ENCODE peak calls at places on chromosome 13, in ten cellular contexts. D is upper lobe of left lung, H is testis, K is heart left ventricle, L is adrenal gland, R is Peyer's patch, J is IMR-90, A is H1, S is H54, T is prostate gland. C is an unnamed sample.

GRCh38 chr13:107824636-107825035 is 390.7 kb downstream of the LIG4 start:
- DNase-seq in D (no peak), H (no peak), K (no peak), L (no peak), R (no peak), J (no peak), A (no peak), S (no peak), T (no peak), C (no peak)

GRCh38 chr13:95924389-95924994 is 128.7 kb downstream of the UGGT2 start:
- DNase-seq in D (no peak), H (no peak), K (no peak), L (peak), R (no peak), J (peak), A (no peak), S (peak), T (no peak), C (no peak)

GRCh38 chr13:27708325-27708724 is 84.0 kb upstream of the GSX1 start:
- DNase-seq in D (no peak), H (no peak), K (no peak), L (no peak), R (no peak), J (no peak), A (no peak), S (peak), T (no peak), C (no peak)

GRCh38 chr13:28558126-28558525 is 63.2 kb upstream of the FLT1 start:
- DNase-seq in D (no peak), H (no peak), K (no peak), L (no peak), R (no peak), J (peak), A (no peak), S (no peak), T (no peak), C (no peak)

GRCh38 chr13:24605923-24606372 is 74.3 kb upstream of the ATP12A start:
- DNase-seq in D (no peak), H (no peak), K (no peak), L (no peak), R (no peak), J (peak), A (peak), S (no peak), T (no peak), C (no peak)

GRCh38 chr13:94710881-94711560 is 1.3 kb downstream of the SOX21 start:
- DNase-seq in D (peak), H (no peak), K (no peak), L (no peak), R (no peak), J (no peak), A (peak), S (no peak), T (no peak), C (no peak)

GRCh38 chr13:99429670-99430069 is 71.6 kb upstream of the TM9SF2 start:
- DNase-seq in D (no peak), H (no peak), K (no peak), L (no peak), R (no peak), J (no peak), A (no peak), S (no peak), T (no peak), C (no peak)

GRCh38 chr13:35848316-35848715 is 282.9 kb downstream of the DCLK1 start:
- DNase-seq in D (no peak), H (no peak), K (no peak), L (no peak), R (no peak), J (no peak), A (no peak), S (no peak), T (no peak), C (no peak)

GRCh38 chr13:78409172-78409571 is 194.2 kb downstream of the POU4F1 start:
- DNase-seq in D (no peak), H (no peak), K (no peak), L (no peak), R (no peak), J (no peak), A (no peak), S (no peak), T (no peak), C (no peak)

GRCh38 chr13:78382481-78382880 is 220.9 kb downstream of the POU4F1 start:
- DNase-seq in D (no peak), H (no peak), K (peak), L (no peak), R (no peak), J (no peak), A (no peak), S (no peak), T (no peak), C (no peak)

GRCh38 chr13:111058796-111059506 is 56.2 kb upstream of the ARHGEF7 start:
- DNase-seq in D (no peak), H (no peak), K (no peak), L (no peak), R (no peak), J (no peak), A (no peak), S (no peak), T (no peak), C (no peak)

GRCh38 chr13:106532111-106532929 is 3.1 kb downstream of the EFNB2 start:
- DNase-seq in D (no peak), H (peak), K (no peak), L (no peak), R (no peak), J (peak), A (no peak), S (no peak), T (no peak), C (no peak)

GRCh38 chr13:111210488-111210887 is 95.4 kb downstream of the ARHGEF7 start:
- DNase-seq in D (no peak), H (peak), K (no peak), L (no peak), R (no peak), J (peak), A (no peak), S (peak), T (no peak), C (no peak)

GRCh38 chr13:87889241-87889640 is 218.1 kb downstream of the SLITRK5 start:
- DNase-seq in D (no peak), H (no peak), K (no peak), L (no peak), R (no peak), J (no peak), A (no peak), S (no peak), T (no peak), C (no peak)

GRCh38 chr13:40179421-40179820 is 487.0 kb downstream of the FOXO1 start:
- DNase-seq in D (no peak), H (no peak), K (no peak), L (no peak), R (no peak), J (no peak), A (no peak), S (no peak), T (no peak), C (no peak)

GRCh38 chr13:28171266-28171665 is 32.9 kb downstream of the PAN3 start:
- DNase-seq in D (no peak), H (no peak), K (no peak), L (no peak), R (no peak), J (no peak), A (no peak), S (no peak), T (no peak), C (no peak)

GRCh38 chr13:51317262-51317661 is 22.2 kb upstream of the SERPINE3 start:
- DNase-seq in D (no peak), H (no peak), K (no peak), L (no peak), R (no peak), J (peak), A (no peak), S (no peak), T (no peak), C (no peak)

GRCh38 chr13:104253063-104253680 is 1187.0 kb upstream of the SLC10A2 start:
- DNase-seq in D (no peak), H (no peak), K (no peak), L (no peak), R (no peak), J (no peak), A (no peak), S (no peak), T (no peak), C (no peak)

GRCh38 chr13:114146173-114146572 is 13.8 kb upstream of the RASA3 start:
- DNase-seq in D (no peak), H (no peak), K (peak), L (no peak), R (peak), J (no peak), A (no peak), S (no peak), T (no peak), C (no peak)

GRCh38 chr13:114147803-114148520 is 15.5 kb upstream of the RASA3 start:
- DNase-seq in D (no peak), H (no peak), K (peak), L (no peak), R (no peak), J (no peak), A (no peak), S (no peak), T (no peak), C (no peak)

GRCh38 chr13:114146629-114147028 is 14.2 kb upstream of the RASA3 start:
- DNase-seq in D (no peak), H (no peak), K (peak), L (no peak), R (peak), J (no peak), A (peak), S (no peak), T (no peak), C (no peak)

GRCh38 chr13:114149774-114150740 is 17.6 kb upstream of the RASA3 start:
- DNase-seq in D (no peak), H (no peak), K (no peak), L (no peak), R (no peak), J (no peak), A (no peak), S (no peak), T (no peak), C (no peak)

DNA sequence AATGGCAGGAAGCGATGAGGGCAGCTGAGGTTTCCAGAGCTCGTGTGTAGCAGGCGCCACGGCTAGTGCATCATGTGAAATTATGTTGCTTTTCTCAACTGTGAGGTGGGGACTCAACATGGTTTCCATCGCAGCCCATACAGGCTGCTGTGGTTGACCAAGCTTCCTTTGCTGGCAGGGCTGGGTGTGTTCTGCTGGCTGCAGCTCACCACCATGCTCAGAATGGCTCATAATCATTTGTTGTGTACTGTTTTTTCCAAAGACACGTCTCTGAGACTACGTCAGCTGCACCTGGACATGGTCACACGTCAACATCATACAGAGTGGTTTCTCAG is 16.1 kb upstream of the RASA3 start:
- DNase-seq in D (no peak), H (no peak), K (peak), L (no peak), R (peak), J (no peak), A (no peak), S (no peak), T (no peak), C (peak)
- TF ChIP-seq POLR2A in D (no peak), H (no peak), K (no peak), L (no peak), R (no peak), J (no peak), A (no peak), S (no peak), T (no peak), C (no peak)

GRCh38 chr13:44920013-44920412 is 69.3 kb downstream of the NUFIP1 start:
- DNase-seq in D (no peak), H (no peak), K (no peak), L (no peak), R (no peak), J (no peak), A (no peak), S (no peak), T (no peak), C (no peak)

GRCh38 chr13:44918323-44919102 is 70.8 kb downstream of the NUFIP1 start:
- DNase-seq in D (peak), H (peak), K (peak), L (peak), R (peak), J (peak), A (peak), S (peak), T (peak), C (peak)

GRCh38 chr13:44921478-44921877 is 67.8 kb downstream of the NUFIP1 start:
- DNase-seq in D (no peak), H (no peak), K (no peak), L (no peak), R (no peak), J (no peak), A (no peak), S (no peak), T (no peak), C (no peak)

GRCh38 chr13:44919103-44919804 is 70.0 kb downstream of the NUFIP1 start:
- DNase-seq in D (no peak), H (no peak), K (no peak), L (no peak), R (no peak), J (no peak), A (no peak), S (no peak), T (no peak), C (no peak)

DNA sequence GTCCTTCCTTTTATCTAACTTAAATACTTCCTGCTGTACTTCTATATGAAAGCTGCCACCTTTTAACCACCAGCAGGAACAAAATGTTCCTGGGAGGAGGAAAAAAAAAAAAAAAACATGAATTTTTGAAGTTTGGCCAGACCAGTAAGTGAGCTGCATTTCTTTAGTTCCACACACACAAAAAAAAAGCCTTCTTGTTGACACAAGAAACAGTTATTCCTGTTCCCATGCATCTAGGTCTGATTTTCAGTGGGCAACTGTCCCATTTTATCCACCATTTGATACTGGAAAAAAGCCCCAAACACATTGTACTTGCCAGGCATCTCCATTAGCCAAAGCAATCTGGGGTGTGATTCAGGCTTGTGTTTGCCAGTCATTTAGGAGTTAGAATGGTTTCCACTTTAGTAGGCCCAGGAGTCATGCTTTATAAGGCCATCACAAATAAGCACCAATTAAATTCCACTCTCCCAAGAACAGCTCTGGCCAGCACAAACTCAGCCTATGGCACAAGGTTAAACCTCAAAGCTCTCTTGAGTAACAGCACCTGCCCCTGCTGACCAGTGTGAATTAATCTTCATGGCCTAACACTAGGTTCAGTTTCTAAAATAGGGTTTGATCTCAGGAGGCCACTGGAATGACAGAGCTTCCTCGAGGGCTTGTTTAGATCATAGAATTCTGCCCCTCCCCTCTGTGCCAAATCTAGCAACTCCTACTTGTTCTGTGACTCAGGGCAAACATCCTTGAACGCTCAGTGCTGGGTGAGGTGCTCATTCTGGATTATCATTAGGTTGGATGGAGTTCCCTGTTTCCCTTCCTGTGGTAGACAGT is 67.1 kb downstream of the NUFIP1 start:
- DNase-seq in D (no peak), H (peak), K (peak), L (peak), R (no peak), J (peak), A (no peak), S (peak), T (peak), C (peak)
- TF ChIP-seq POLR2A in D (no peak), H (no peak), K (no peak), L (no peak), R (no peak), J (no peak), A (no peak), S (no peak), T (no peak), C (peak)

GRCh38 chr13:45417790-45418534 is at the start of gene SLC25A30:
- DNase-seq in D (peak), H (peak), K (peak), L (peak), R (peak), J (peak), A (peak), S (peak), T (peak), C (peak)
- TF ChIP-seq POLR2A in D (peak), H (no peak), K (peak), L (peak), R (peak), J (peak), A (peak), S (peak), T (peak), C (peak)

GRCh38 chr13:50081106-50081898 is 66.1 kb downstream of the KCNRG start:
- DNase-seq in D (peak), H (peak), K (peak), L (peak), R (peak), J (no peak), A (peak), S (no peak), T (peak), C (peak)
- TF ChIP-seq POLR2A in D (no peak), H (no peak), K (no peak), L (peak), R (no peak), J (no peak), A (peak), S (no peak), T (no peak), C (no peak)

GRCh38 chr13:42137856-42138537 is 89.5 kb downstream of the DGKH start:
- DNase-seq in D (no peak), H (no peak), K (no peak), L (no peak), R (no peak), J (peak), A (no peak), S (no peak), T (no peak), C (no peak)
- TF ChIP-seq POLR2A in D (no peak), H (no peak), K (no peak), L (no peak), R (no peak), J (no peak), A (no peak), S (no peak), T (no peak), C (no peak)

GRCh38 chr13:32300920-32301319 is 14.2 kb downstream of the ZAR1L start:
- DNase-seq in D (no peak), H (no peak), K (no peak), L (no peak), R (no peak), J (no peak), A (no peak), S (no peak), T (no peak), C (no peak)

GRCh38 chr13:32309312-32309711 is 5.9 kb downstream of the ZAR1L start:
- DNase-seq in D (no peak), H (no peak), K (no peak), L (no peak), R (no peak), J (peak), A (no peak), S (no peak), T (no peak), C (no peak)

GRCh38 chr13:32309812-32310706 is 5.1 kb downstream of the ZAR1L start:
- DNase-seq in D (no peak), H (no peak), K (no peak), L (peak), R (no peak), J (peak), A (peak), S (no peak), T (no peak), C (peak)

GRCh38 chr13:32302461-32302860 is 12.7 kb downstream of the ZAR1L start:
- DNase-seq in D (no peak), H (no peak), K (no peak), L (no peak), R (no peak), J (no peak), A (no peak), S (no peak), T (no peak), C (no peak)

GRCh38 chr13:32305646-32306045 is 9.5 kb downstream of the ZAR1L start:
- DNase-seq in D (no peak), H (no peak), K (no peak), L (no peak), R (no peak), J (no peak), A (no peak), S (no peak), T (no peak), C (no peak)
- TF ChIP-seq POLR2A in D (no peak), H (no peak), K (no peak), L (no peak), R (no peak), J (no peak), A (no peak), S (no peak), T (no peak), C (no peak)